ENCODE peak calls at places on chromosome 7, in six cellular contexts. F, A, Y, V, U and N are unnamed samples.

GRCh38 chr7:117019786-117020604 is 66.7 kb downstream of the ST7 start:
- DNase-seq in F (peak; percentile 72), A (no peak), Y (no peak), V (peak; percentile 59), U (peak; percentile 81), N (peak; percentile 87)

GRCh38 chr7:47819054-47819920 is 129.0 kb downstream of the PKD1L1 start:
- DNase-seq in F (peak; percentile 78), A (peak; percentile 60), Y (peak; percentile 90), V (no peak), U (peak; percentile 74), N (peak; percentile 52)

GRCh38 chr7:149620961-149621360 is 123.4 kb upstream of the ZNF746 start:
- DNase-seq in F (no peak), A (peak; percentile 55), Y (no peak), V (no peak), U (no peak), N (no peak)

GRCh38 chr7:103114576-103115008 is 34.3 kb downstream of the NAPEPLD start:
- DNase-seq in F (no peak), A (no peak), Y (no peak), V (no peak), U (peak; percentile 40), N (no peak)

GRCh38 chr7:149799397-149800168 is 26.2 kb upstream of the ZNF467 start:
- DNase-seq in F (peak; percentile 51), A (peak; percentile 65), Y (peak; percentile 62), V (no peak), U (no peak), N (no peak)

GRCh38 chr7:5395246-5395645 is 28.4 kb downstream of the TNRC18 start:
- DNase-seq in F (no peak), A (no peak), Y (no peak), V (no peak), U (no peak), N (no peak)

GRCh38 chr7:131409129-131409766 is 81.6 kb downstream of the MKLN1 start:
- DNase-seq in F (no peak), A (no peak), Y (no peak), V (no peak), U (no peak), N (no peak)

GRCh38 chr7:130814753-130815152 is 80.7 kb upstream of the KLF14 start:
- DNase-seq in F (no peak), A (no peak), Y (peak; percentile 26), V (no peak), U (peak; percentile 52), N (no peak)

GRCh38 chr7:30906014-30906413 is 5.6 kb upstream of the AQP1 start:
- DNase-seq in F (no peak), A (no peak), Y (peak; percentile 42), V (peak; percentile 88), U (no peak), N (no peak)

GRCh38 chr7:131056007-131056406 is 271.7 kb upstream of the MKLN1 start:
- DNase-seq in F (no peak), A (no peak), Y (no peak), V (no peak), U (no peak), N (no peak)

GRCh38 chr7:39515556-39516228 is 50.5 kb upstream of the YAE1 start:
- DNase-seq in F (no peak), A (no peak), Y (no peak), V (no peak), U (no peak), N (no peak)

GRCh38 chr7:17033245-17033644 is 151.5 kb upstream of the AGR3 start:
- DNase-seq in F (no peak), A (no peak), Y (peak; percentile 68), V (peak; percentile 75), U (no peak), N (no peak)

GRCh38 chr7:85974176-85974575 is 669.5 kb upstream of the GRM3 start:
- DNase-seq in F (no peak), A (no peak), Y (no peak), V (no peak), U (no peak), N (no peak)

GRCh38 chr7:17640730-17641377 is 299.4 kb downstream of the SNX13 start:
- DNase-seq in F (no peak), A (peak; percentile 33), Y (peak; percentile 71), V (no peak), U (peak; percentile 46), N (no peak)

GRCh38 chr7:26399309-26399610 is 107.6 kb downstream of the SNX10 start:
- DNase-seq in F (no peak), A (peak; percentile 18), Y (peak; percentile 72), V (no peak), U (no peak), N (peak; percentile 49)

GRCh38 chr7:6200971-6201370 is 71.5 kb downstream of the CYTH3 start:
- DNase-seq in F (no peak), A (no peak), Y (no peak), V (no peak), U (no peak), N (no peak)

GRCh38 chr7:67375427-67375826 is 378.8 kb downstream of the TYW1 start:
- DNase-seq in F (no peak), A (no peak), Y (no peak), V (no peak), U (no peak), N (no peak)

GRCh38 chr7:140260767-140261486 is 84.1 kb upstream of the KDM7A start:
- DNase-seq in F (no peak), A (no peak), Y (no peak), V (no peak), U (no peak), N (peak; percentile 96)